ENCODE peak calls at places on chromosomes 7 and 10, in five cellular contexts. P is effector CD4-positive, alpha-beta T cell; G is T follicular helper cell; E is CD8-positive, alpha-beta memory T cell; F is naive thymus-derived CD4-positive, alpha-beta T cell. Q is an unnamed sample.

GRCh38 chr7:105705427-105705826 is 124.1 kb upstream of the EFCAB10 start:
- DNase-seq in F (no peak), P (no peak), E (no peak), G (no peak), Q (no peak)

GRCh38 chr10:123991622-123992570 is 100.3 kb upstream of the CPXM2 start:
- DNase-seq in E (no peak), F (no peak), G (no peak), P (no peak), Q (no peak)

GRCh38 chr10:89887830-89888229 is 186.4 kb downstream of the KIF20B start:
- DNase-seq in G (no peak), F (no peak), P (no peak), E (no peak), Q (no peak)

GRCh38 chr10:131775444-131775832 is 125.4 kb upstream of the PPP2R2D start:
- DNase-seq in E (no peak), G (no peak), P (no peak), F (no peak), Q (no peak)

GRCh38 chr10:43218206-43218950 is 48.5 kb downstream of the RASGEF1A start:
- DNase-seq in G (no peak), F (no peak), E (no peak), P (no peak), Q (no peak)

GRCh38 chr10:88819290-88819689 is 16.8 kb downstream of the LIPM start:
- DNase-seq in F (no peak), G (no peak), E (no peak), P (no peak), Q (no peak)

GRCh38 chr7:17560516-17560915 is 262.1 kb downstream of the AHR start:
- DNase-seq in F (no peak), G (no peak), P (no peak), E (no peak), Q (no peak)

GRCh38 chr10:69629897-69630650 is at the start of gene FAM241B:
- DNase-seq in F (peak; percentile 60), G (peak; percentile 66), P (peak; percentile 67), E (peak; percentile 79), Q (peak; percentile 69)

GRCh38 chr10:114822771-114823463 is 1.3 kb downstream of the FHIP2A start:
- DNase-seq in P (no peak), E (no peak), F (no peak), G (no peak), Q (no peak)

GRCh38 chr10:117004238-117004626 is 755 bp downstream of the SHTN1 start:
- DNase-seq in P (no peak), G (no peak), E (no peak), F (no peak), Q (no peak)

GRCh38 chr10:21368728-21369425 is 156.6 kb downstream of the SKIDA1 start:
- DNase-seq in F (no peak), G (no peak), E (no peak), P (no peak), Q (no peak)

GRCh38 chr7:138468244-138469123 is 8.4 kb downstream of the TRIM24 start:
- DNase-seq in P (no peak), F (no peak), G (no peak), E (no peak), Q (no peak)

GRCh38 chr7:74615933-74616780 is 41.4 kb upstream of the GTF2I start:
- DNase-seq in G (no peak), E (no peak), F (no peak), P (no peak), Q (no peak)

GRCh38 chr7:71988176-71988575 is 424.0 kb downstream of the CALN1 start:
- DNase-seq in G (no peak), F (no peak), E (no peak), P (no peak), Q (no peak)

GRCh38 chr10:132375116-132375794 is 21.7 kb upstream of the PWWP2B start:
- DNase-seq in P (no peak), G (no peak), E (no peak), F (no peak), Q (no peak)

GRCh38 chr10:128993443-128993842 is 473.6 kb upstream of the MGMT start:
- DNase-seq in G (no peak), P (no peak), F (no peak), E (no peak), Q (no peak)

GRCh38 chr10:10786334-10787090 is 231.2 kb upstream of the CELF2 start:
- DNase-seq in G (no peak), E (no peak), F (no peak), P (no peak), Q (no peak)

GRCh38 chr10:5584895-5585516 is 60.2 kb downstream of the CALML3 start:
- DNase-seq in G (no peak), E (no peak), F (no peak), P (no peak), Q (no peak)

GRCh38 chr7:33534830-33535229 is 370.5 kb upstream of the BMPER start:
- DNase-seq in E (no peak), G (no peak), F (no peak), P (no peak), Q (no peak)

GRCh38 chr7:94400643-94401042 is 5.9 kb downstream of the COL1A2 start:
- DNase-seq in G (no peak), F (no peak), P (no peak), E (no peak), Q (no peak)